ENCODE peak calls at places on chromosomes 4 and X, in eight cellular contexts. N is mesendoderm; E is aorta; O is foreskin fibroblast; H is transverse colon; L is CD4-positive, alpha-beta memory T cell; V is GM23338; A is kidney. K is an unnamed sample.

GRCh38 chrX:31260351-31260750 is 188.5 kb upstream of the FTHL17 start:
- DNase-seq in N (no peak), E (no peak), O (no peak), H (no peak), L (no peak), V (no peak), A (no peak), K (no peak)

GRCh38 chrX:31223817-31224216 is 152.0 kb upstream of the FTHL17 start:
- DNase-seq in N (no peak), E (no peak), O (peak; percentile 67), H (no peak), L (no peak), V (no peak), A (no peak), K (no peak)

GRCh38 chr4:144645621-144646522 is at the start of gene HHIP:
- DNase-seq in N (peak; percentile 61), E (peak; percentile 82), O (peak; percentile 87), H (peak; percentile 25), L (no peak), V (peak; percentile 72), A (peak; percentile 83), K (no peak)

GRCh38 chr4:182555997-182556418 is 312.8 kb downstream of the TENM3 start:
- DNase-seq in N (peak; percentile 91), E (no peak), O (peak; percentile 71), H (no peak), L (no peak), V (peak; percentile 86), A (no peak), K (no peak)

GRCh38 chr4:94691552-94691951 is 66.2 kb upstream of the BMPR1B start:
- DNase-seq in N (no peak), E (no peak), O (no peak), H (no peak), L (no peak), V (no peak), A (no peak), K (no peak)

GRCh38 chrX:52284865-52285264 is 84.0 kb upstream of the XAGE2 start:
- DNase-seq in N (no peak), E (no peak), O (no peak), H (no peak), L (no peak), V (no peak), A (no peak), K (no peak)

GRCh38 chr4:87901426-87901825 is 68.7 kb downstream of the MEPE start:
- DNase-seq in N (no peak), E (no peak), O (peak; percentile 58), H (no peak), L (no peak), V (no peak), A (no peak), K (peak; percentile 86)

GRCh38 chr4:5511791-5512190 is 196.6 kb downstream of the EVC2 start:
- DNase-seq in N (no peak), E (no peak), O (peak; percentile 48), H (no peak), L (no peak), V (no peak), A (no peak), K (no peak)

GRCh38 chr4:85807247-85807915 is 332.4 kb downstream of the ARHGAP24 start:
- DNase-seq in N (no peak), E (peak; percentile 75), O (peak; percentile 87), H (no peak), L (no peak), V (no peak), A (no peak), K (no peak)

GRCh38 chrX:119885554-119886428 is 9.9 kb upstream of the AKAP14 start:
- DNase-seq in N (peak; percentile 21), E (no peak), O (no peak), H (no peak), L (peak; percentile 47), V (peak; percentile 29), A (no peak), K (no peak)

GRCh38 chrX:47814853-47815252 is 21.8 kb upstream of the ZNF81 start:
- DNase-seq in N (peak; percentile 48), E (no peak), O (peak; percentile 18), H (peak; percentile 21), L (no peak), V (peak; percentile 34), A (no peak), K (no peak)

GRCh38 chr4:103493450-103494159 is 226.2 kb downstream of the TACR3 start:
- DNase-seq in N (no peak), E (no peak), O (no peak), H (no peak), L (no peak), V (no peak), A (no peak), K (no peak)

GRCh38 chrX:37712458-37712857 is 26.9 kb downstream of the XK start:
- DNase-seq in N (no peak), E (no peak), O (peak; percentile 3), H (no peak), L (no peak), V (no peak), A (no peak), K (no peak)

GRCh38 chr4:4633431-4633830 is 91.6 kb upstream of the STX18 start:
- DNase-seq in N (no peak), E (no peak), O (no peak), H (no peak), L (no peak), V (no peak), A (no peak), K (no peak)

GRCh38 chr4:10762541-10762940 is 78.0 kb upstream of the CLNK start:
- DNase-seq in N (peak; percentile 90), E (no peak), O (peak; percentile 82), H (no peak), L (no peak), V (peak; percentile 7), A (no peak), K (no peak)

GRCh38 chr4:9762823-9763475 is 18.5 kb upstream of the DRD5 start:
- DNase-seq in N (peak; percentile 91), E (no peak), O (peak; percentile 63), H (peak; percentile 63), L (peak; percentile 6), V (peak; percentile 87), A (no peak), K (no peak)

GRCh38 chr4:59729321-59729720 is 1470.8 kb upstream of the ADGRL3 start:
- DNase-seq in N (no peak), E (no peak), O (no peak), H (no peak), L (no peak), V (no peak), A (no peak), K (no peak)

GRCh38 chr4:27888523-27888922 is 1027.9 kb downstream of the STIM2 start:
- DNase-seq in N (no peak), E (no peak), O (no peak), H (no peak), L (no peak), V (no peak), A (no peak), K (no peak)

GRCh38 chrX:154751121-154751668 is 318 bp upstream of the GAB3 start:
- DNase-seq in N (no peak), E (no peak), O (no peak), H (no peak), L (peak; percentile 25), V (peak; percentile 27), A (no peak), K (no peak)
- H3K4me3 ChIP-seq in N (no peak overlapping the region), E (peak overlapping the region; percentile 44), O (no peak overlapping the region), H (no peak overlapping the region), L (no peak overlapping the region), V (peak overlapping the region; percentile 41), A (no peak overlapping the region), K (no peak overlapping the region)

GRCh38 chr4:89305028-89305427 is 2.6 kb downstream of the GPRIN3 start:
- DNase-seq in N (no peak), E (no peak), O (no peak), H (no peak), L (no peak), V (no peak), A (no peak), K (no peak)
- H3K4me3 ChIP-seq in N (no peak overlapping the region), E (no peak overlapping the region), O (no peak overlapping the region), H (no peak overlapping the region), L (peak overlapping the region; percentile 85), V (no peak overlapping the region), A (no peak overlapping the region), K (no peak overlapping the region)

DNA sequence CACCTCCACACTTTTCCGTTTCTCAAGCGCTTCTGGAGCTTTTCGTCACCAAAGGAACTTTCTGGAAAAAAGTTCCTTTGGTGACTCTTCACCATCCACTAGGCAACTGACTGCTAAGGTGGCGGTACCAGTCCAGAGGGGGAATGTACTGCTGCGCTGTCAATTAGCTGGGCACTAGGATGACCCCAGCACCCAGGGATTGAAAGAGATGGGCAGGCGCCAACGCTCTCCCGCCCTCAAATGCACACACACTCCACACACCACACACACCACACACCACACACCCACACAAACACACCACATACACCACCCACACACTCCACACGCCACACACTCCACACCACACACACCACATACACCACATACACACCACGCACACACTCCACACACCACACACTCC is 10.4 kb downstream of the PRDM8 start:
- DNase-seq in N (no peak), E (no peak), O (no peak), H (no peak), L (no peak), V (no peak), A (no peak), K (no peak)
- H3K4me3 ChIP-seq in N (no peak overlapping the region), E (no peak overlapping the region), O (peak overlapping the region; percentile 19), H (no peak overlapping the region), L (no peak overlapping the region), V (peak overlapping the region; percentile 60), A (no peak overlapping the region), K (no peak overlapping the region)

DNA sequence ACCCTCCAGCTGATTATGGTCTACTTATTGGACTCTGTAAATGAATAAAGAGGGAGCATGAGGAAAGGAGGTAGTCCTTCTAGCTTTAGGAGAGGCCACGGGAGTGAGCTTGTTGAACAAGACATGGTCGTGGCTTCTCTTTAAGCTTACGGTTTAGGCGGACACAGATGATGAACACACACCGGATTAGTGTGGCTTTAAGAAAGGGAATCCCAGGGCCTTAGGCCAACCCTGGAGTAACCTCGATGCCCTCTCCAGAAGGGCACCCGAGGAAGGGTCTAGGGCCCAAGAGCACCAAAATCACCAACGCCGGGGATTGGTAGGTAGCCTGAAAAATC is 39.4 kb downstream of the ERVMER34-1 start:
- DNase-seq in N (no peak), E (no peak), O (no peak), H (no peak), L (no peak), V (no peak), A (no peak), K (no peak)
- H3K4me3 ChIP-seq in N (no peak overlapping the region), E (no peak overlapping the region), O (peak overlapping the region; percentile 92), H (no peak overlapping the region), L (peak overlapping the region; percentile 85), V (peak overlapping the region; percentile 94), A (peak overlapping the region; percentile 55), K (peak overlapping the region; percentile 90)

K was measured in SK-N-MC.